ENCODE peak calls at places on chromosomes 5 and 9, in ten cellular contexts. One of them, this sample, is unnamed.

GRCh38 chr5:14914603-14915277 is 43.2 kb upstream of the ANKH start:
- DNase-seq in tibial nerve: no peak
- DNase-seq in IMR-90: peak
- DNase-seq in HepG2: no peak
- DNase-seq in CD4-positive, alpha-beta T cell: no peak
- DNase-seq in hepatocyte: no peak
- DNase-seq in A549: no peak
- DNase-seq in psoas muscle: no peak
- DNase-seq in uterus: no peak
- DNase-seq in dorsolateral prefrontal cortex: no peak
- DNase-seq in this sample: no peak

GRCh38 chr5:125967576-125967975 is 455.6 kb upstream of the GRAMD2B start:
- DNase-seq in A549: no peak
- DNase-seq in hepatocyte: no peak
- DNase-seq in dorsolateral prefrontal cortex: no peak
- DNase-seq in IMR-90: no peak
- DNase-seq in uterus: no peak
- DNase-seq in HepG2: no peak
- DNase-seq in psoas muscle: no peak
- DNase-seq in tibial nerve: no peak
- DNase-seq in CD4-positive, alpha-beta T cell: no peak
- DNase-seq in this sample: no peak

GRCh38 chr9:93701494-93702218 is 125.3 kb downstream of the PHF2 start:
- DNase-seq in HepG2: no peak
- DNase-seq in tibial nerve: no peak
- DNase-seq in hepatocyte: no peak
- DNase-seq in psoas muscle: no peak
- DNase-seq in A549: no peak
- DNase-seq in uterus: no peak
- DNase-seq in CD4-positive, alpha-beta T cell: no peak
- DNase-seq in dorsolateral prefrontal cortex: no peak
- DNase-seq in IMR-90: no peak
- DNase-seq in this sample: no peak

GRCh38 chr9:83444110-83444509 is 94.1 kb downstream of the FRMD3 start:
- DNase-seq in uterus: peak
- DNase-seq in A549: no peak
- DNase-seq in hepatocyte: no peak
- DNase-seq in CD4-positive, alpha-beta T cell: no peak
- DNase-seq in IMR-90: no peak
- DNase-seq in psoas muscle: no peak
- DNase-seq in tibial nerve: peak
- DNase-seq in HepG2: no peak
- DNase-seq in dorsolateral prefrontal cortex: no peak
- DNase-seq in this sample: peak

GRCh38 chr5:67211926-67212325 is 15.3 kb upstream of the CD180 start:
- DNase-seq in A549: peak
- DNase-seq in hepatocyte: no peak
- DNase-seq in uterus: no peak
- DNase-seq in IMR-90: peak
- DNase-seq in tibial nerve: no peak
- DNase-seq in HepG2: no peak
- DNase-seq in psoas muscle: no peak
- DNase-seq in CD4-positive, alpha-beta T cell: no peak
- DNase-seq in dorsolateral prefrontal cortex: no peak
- DNase-seq in this sample: no peak

GRCh38 chr9:94927762-94928158 is 201.3 kb downstream of the AOPEP start:
- DNase-seq in hepatocyte: no peak
- DNase-seq in A549: no peak
- DNase-seq in tibial nerve: no peak
- DNase-seq in uterus: no peak
- DNase-seq in CD4-positive, alpha-beta T cell: no peak
- DNase-seq in IMR-90: no peak
- DNase-seq in psoas muscle: no peak
- DNase-seq in dorsolateral prefrontal cortex: no peak
- DNase-seq in HepG2: no peak
- DNase-seq in this sample: no peak

GRCh38 chr5:135013947-135014570 is 20.0 kb downstream of the PITX1 start:
- DNase-seq in psoas muscle: no peak
- DNase-seq in tibial nerve: no peak
- DNase-seq in uterus: no peak
- DNase-seq in hepatocyte: no peak
- DNase-seq in dorsolateral prefrontal cortex: peak
- DNase-seq in HepG2: peak
- DNase-seq in IMR-90: peak
- DNase-seq in CD4-positive, alpha-beta T cell: no peak
- DNase-seq in A549: no peak
- DNase-seq in this sample: peak

GRCh38 chr9:72400866-72401265 is 35.9 kb upstream of the ZFAND5 start:
- DNase-seq in uterus: no peak
- DNase-seq in hepatocyte: no peak
- DNase-seq in IMR-90: no peak
- DNase-seq in A549: no peak
- DNase-seq in CD4-positive, alpha-beta T cell: no peak
- DNase-seq in tibial nerve: no peak
- DNase-seq in psoas muscle: no peak
- DNase-seq in HepG2: no peak
- DNase-seq in dorsolateral prefrontal cortex: no peak
- DNase-seq in this sample: no peak

GRCh38 chr9:93910598-93910997 is 44.6 kb downstream of the BARX1 start:
- DNase-seq in psoas muscle: no peak
- DNase-seq in dorsolateral prefrontal cortex: no peak
- DNase-seq in hepatocyte: no peak
- DNase-seq in uterus: no peak
- DNase-seq in IMR-90: no peak
- DNase-seq in CD4-positive, alpha-beta T cell: no peak
- DNase-seq in tibial nerve: no peak
- DNase-seq in HepG2: no peak
- DNase-seq in A549: no peak
- DNase-seq in this sample: no peak

GRCh38 chr9:89701221-89701798 is 96.5 kb downstream of the GADD45G start:
- DNase-seq in HepG2: no peak
- DNase-seq in uterus: no peak
- DNase-seq in IMR-90: no peak
- DNase-seq in dorsolateral prefrontal cortex: no peak
- DNase-seq in CD4-positive, alpha-beta T cell: peak
- DNase-seq in psoas muscle: no peak
- DNase-seq in tibial nerve: no peak
- DNase-seq in A549: no peak
- DNase-seq in hepatocyte: no peak
- DNase-seq in this sample: no peak

GRCh38 chr9:12954441-12954840 is 179.6 kb downstream of the LURAP1L start:
- DNase-seq in dorsolateral prefrontal cortex: no peak
- DNase-seq in uterus: no peak
- DNase-seq in psoas muscle: no peak
- DNase-seq in IMR-90: no peak
- DNase-seq in CD4-positive, alpha-beta T cell: no peak
- DNase-seq in A549: no peak
- DNase-seq in hepatocyte: no peak
- DNase-seq in tibial nerve: no peak
- DNase-seq in HepG2: no peak
- DNase-seq in this sample: no peak

GRCh38 chr9:135615666-135616620 is 23.4 kb downstream of the GLT6D1 start:
- DNase-seq in uterus: no peak
- DNase-seq in CD4-positive, alpha-beta T cell: no peak
- DNase-seq in IMR-90: no peak
- DNase-seq in tibial nerve: no peak
- DNase-seq in HepG2: no peak
- DNase-seq in dorsolateral prefrontal cortex: no peak
- DNase-seq in psoas muscle: no peak
- DNase-seq in hepatocyte: no peak
- DNase-seq in A549: no peak
- DNase-seq in this sample: no peak

GRCh38 chr5:115262066-115262404 is 642 bp downstream of the PGGT1B start:
- DNase-seq in dorsolateral prefrontal cortex: no peak
- DNase-seq in IMR-90: peak
- DNase-seq in A549: peak
- DNase-seq in psoas muscle: no peak
- DNase-seq in HepG2: peak
- DNase-seq in uterus: no peak
- DNase-seq in hepatocyte: peak
- DNase-seq in tibial nerve: no peak
- DNase-seq in CD4-positive, alpha-beta T cell: no peak
- DNase-seq in this sample: peak

GRCh38 chr5:77170196-77170595 is 40.3 kb upstream of the PDE8B start:
- DNase-seq in uterus: no peak
- DNase-seq in CD4-positive, alpha-beta T cell: no peak
- DNase-seq in hepatocyte: no peak
- DNase-seq in IMR-90: no peak
- DNase-seq in A549: no peak
- DNase-seq in tibial nerve: no peak
- DNase-seq in HepG2: no peak
- DNase-seq in psoas muscle: no peak
- DNase-seq in dorsolateral prefrontal cortex: no peak
- DNase-seq in this sample: no peak
- H3K27ac ChIP-seq in uterus: no peak
- H3K27ac ChIP-seq in CD4-positive, alpha-beta T cell: no peak
- H3K27ac ChIP-seq in hepatocyte: no peak
- H3K27ac ChIP-seq in IMR-90: no peak
- H3K27ac ChIP-seq in A549: peak
- H3K27ac ChIP-seq in tibial nerve: no peak
- H3K27ac ChIP-seq in HepG2: no peak
- H3K27ac ChIP-seq in psoas muscle: no peak
- H3K27ac ChIP-seq in dorsolateral prefrontal cortex: no peak
- H3K27ac ChIP-seq in this sample: no peak

GRCh38 chr9:137407590-137408300 is 15.2 kb downstream of the EXD3 start:
- DNase-seq in hepatocyte: no peak
- DNase-seq in IMR-90: no peak
- DNase-seq in tibial nerve: peak
- DNase-seq in uterus: peak
- DNase-seq in psoas muscle: peak
- DNase-seq in dorsolateral prefrontal cortex: no peak
- DNase-seq in HepG2: no peak
- DNase-seq in A549: no peak
- DNase-seq in CD4-positive, alpha-beta T cell: no peak
- DNase-seq in this sample: peak

GRCh38 chr9:137405677-137406081 is 17.3 kb downstream of the EXD3 start:
- DNase-seq in A549: no peak
- DNase-seq in dorsolateral prefrontal cortex: no peak
- DNase-seq in HepG2: no peak
- DNase-seq in CD4-positive, alpha-beta T cell: no peak
- DNase-seq in tibial nerve: no peak
- DNase-seq in hepatocyte: no peak
- DNase-seq in IMR-90: peak
- DNase-seq in uterus: no peak
- DNase-seq in psoas muscle: peak
- DNase-seq in this sample: no peak

GRCh38 chr9:137408651-137409405 is 14.1 kb downstream of the EXD3 start:
- DNase-seq in tibial nerve: no peak
- DNase-seq in A549: no peak
- DNase-seq in uterus: no peak
- DNase-seq in IMR-90: no peak
- DNase-seq in HepG2: no peak
- DNase-seq in dorsolateral prefrontal cortex: no peak
- DNase-seq in hepatocyte: no peak
- DNase-seq in CD4-positive, alpha-beta T cell: no peak
- DNase-seq in psoas muscle: peak
- DNase-seq in this sample: no peak

GRCh38 chr9:137406085-137406773 is 16.7 kb downstream of the EXD3 start:
- DNase-seq in hepatocyte: no peak
- DNase-seq in uterus: no peak
- DNase-seq in dorsolateral prefrontal cortex: no peak
- DNase-seq in psoas muscle: peak
- DNase-seq in tibial nerve: no peak
- DNase-seq in CD4-positive, alpha-beta T cell: no peak
- DNase-seq in IMR-90: no peak
- DNase-seq in A549: no peak
- DNase-seq in HepG2: no peak
- DNase-seq in this sample: no peak

DNA sequence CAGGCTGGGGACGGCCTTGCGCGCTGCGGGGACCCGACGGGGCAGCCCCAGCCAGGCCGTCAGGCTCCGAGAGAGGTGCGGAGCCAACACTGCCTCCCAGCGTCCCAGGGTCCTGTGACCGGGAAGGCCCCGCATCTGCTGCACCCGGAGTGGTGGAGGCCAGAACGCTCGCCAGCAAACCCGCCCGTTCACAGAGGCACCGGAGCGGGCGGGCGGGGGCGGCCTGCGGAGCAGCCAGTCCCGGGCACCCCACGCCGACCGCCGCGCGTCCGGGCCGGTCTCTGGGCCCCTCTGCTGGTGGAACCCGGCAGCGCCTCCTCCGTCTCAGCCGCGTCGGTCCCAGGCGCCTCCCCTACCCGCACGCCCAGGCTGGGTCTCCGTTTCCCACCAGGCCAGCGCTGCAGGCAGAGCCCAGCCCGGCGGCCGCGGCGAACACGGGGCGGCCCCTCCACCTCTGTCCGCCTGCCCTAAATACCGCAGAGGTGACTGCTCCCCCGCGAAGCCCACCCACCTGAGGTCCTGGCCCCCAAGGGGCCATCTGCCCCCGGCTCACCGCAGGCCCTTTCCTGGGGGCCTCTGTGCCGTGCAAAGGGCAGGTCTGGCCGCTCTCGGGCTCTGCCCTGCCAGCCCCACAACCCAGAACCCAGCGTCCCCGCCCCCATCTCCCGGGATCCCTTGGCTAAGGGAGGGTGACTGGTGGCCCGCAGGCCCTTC is 15.9 kb downstream of the EXD3 start:
- DNase-seq in HepG2: peak
- DNase-seq in hepatocyte: peak
- DNase-seq in dorsolateral prefrontal cortex: peak
- DNase-seq in A549: peak
- DNase-seq in IMR-90: peak
- DNase-seq in CD4-positive, alpha-beta T cell: peak
- DNase-seq in psoas muscle: peak
- DNase-seq in tibial nerve: no peak
- DNase-seq in uterus: peak
- DNase-seq in this sample: peak
- TF ChIP-seq CTCF in HepG2: peak
- TF ChIP-seq CTCF in hepatocyte: peak
- TF ChIP-seq CTCF in dorsolateral prefrontal cortex: peak
- TF ChIP-seq CTCF in A549: peak
- TF ChIP-seq CTCF in IMR-90: peak
- TF ChIP-seq CTCF in CD4-positive, alpha-beta T cell: peak
- TF ChIP-seq CTCF in psoas muscle: peak
- TF ChIP-seq CTCF in tibial nerve: peak
- TF ChIP-seq CTCF in uterus: peak
- TF ChIP-seq CTCF in this sample: peak

GRCh38 chr5:27241564-27242257 is 203.3 kb upstream of the CDH9 start:
- DNase-seq in CD4-positive, alpha-beta T cell: no peak
- DNase-seq in uterus: no peak
- DNase-seq in tibial nerve: no peak
- DNase-seq in HepG2: no peak
- DNase-seq in psoas muscle: no peak
- DNase-seq in IMR-90: peak
- DNase-seq in A549: peak
- DNase-seq in hepatocyte: peak
- DNase-seq in dorsolateral prefrontal cortex: no peak
- DNase-seq in this sample: peak
- H3K27ac ChIP-seq in CD4-positive, alpha-beta T cell: no peak
- H3K27ac ChIP-seq in uterus: no peak
- H3K27ac ChIP-seq in tibial nerve: no peak
- H3K27ac ChIP-seq in HepG2: no peak
- H3K27ac ChIP-seq in psoas muscle: no peak
- H3K27ac ChIP-seq in IMR-90: peak
- H3K27ac ChIP-seq in A549: peak
- H3K27ac ChIP-seq in hepatocyte: peak
- H3K27ac ChIP-seq in dorsolateral prefrontal cortex: no peak
- H3K27ac ChIP-seq in this sample: no peak

DNA sequence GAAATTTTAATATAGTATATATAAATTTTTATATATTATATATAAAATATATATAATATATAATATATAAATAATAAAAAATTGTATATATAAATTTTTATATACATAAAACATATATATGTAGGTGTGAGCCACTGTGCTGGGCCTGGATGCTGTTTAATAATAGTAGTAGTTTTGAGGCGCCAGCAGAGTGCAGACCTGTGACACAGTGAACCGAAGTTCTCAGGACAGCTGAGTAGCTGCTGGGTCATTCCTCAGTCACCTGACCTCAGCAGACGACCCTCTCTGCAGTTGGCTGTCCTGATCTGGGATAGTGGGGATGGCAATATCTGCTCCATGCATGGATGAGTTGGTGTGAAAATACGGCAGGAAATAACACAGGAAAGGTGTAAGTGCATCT is 3.3 kb upstream of the SNX18 start:
- DNase-seq in IMR-90: no peak
- DNase-seq in CD4-positive, alpha-beta T cell: no peak
- DNase-seq in HepG2: peak
- DNase-seq in tibial nerve: no peak
- DNase-seq in hepatocyte: no peak
- DNase-seq in dorsolateral prefrontal cortex: no peak
- DNase-seq in psoas muscle: no peak
- DNase-seq in A549: peak
- DNase-seq in uterus: no peak
- DNase-seq in this sample: peak
- TF ChIP-seq CTCF in IMR-90: no peak
- TF ChIP-seq CTCF in CD4-positive, alpha-beta T cell: no peak
- TF ChIP-seq CTCF in HepG2: no peak
- TF ChIP-seq CTCF in tibial nerve: no peak
- TF ChIP-seq CTCF in hepatocyte: peak
- TF ChIP-seq CTCF in dorsolateral prefrontal cortex: peak
- TF ChIP-seq CTCF in psoas muscle: no peak
- TF ChIP-seq CTCF in A549: no peak
- TF ChIP-seq CTCF in uterus: no peak
- TF ChIP-seq CTCF in this sample: no peak